ENCODE peak calls at places on chromosomes 4 and X, in five cellular contexts. O is HCT116, Z is colonic mucosa, D is neural progenitor cell, C is Peyer's patch. K is an unnamed sample.

GRCh38 chr4:109432676-109433075 is 939 bp upstream of the SEC24B start:
- DNase-seq in O (no peak), Z (no peak), D (peak), C (no peak), K (peak)

GRCh38 chr4:93876739-93877138 is 48.2 kb downstream of the ATOH1 start:
- DNase-seq in O (no peak), Z (no peak), D (peak), C (no peak), K (peak)

GRCh38 chrX:21948897-21949578 is 8.5 kb downstream of the SMS start:
- DNase-seq in O (no peak), Z (no peak), D (no peak), C (no peak), K (no peak)

GRCh38 chr4:20954541-20954940 is 254.3 kb downstream of the PACRGL start:
- DNase-seq in O (no peak), Z (no peak), D (no peak), C (no peak), K (no peak)

GRCh38 chrX:22121161-22121560 is 89.0 kb downstream of the PHEX start:
- DNase-seq in O (no peak), Z (no peak), D (no peak), C (no peak), K (no peak)

GRCh38 chr4:107279729-107280128 is 243.6 kb upstream of the DKK2 start:
- DNase-seq in O (no peak), Z (no peak), D (no peak), C (no peak), K (no peak)

GRCh38 chr4:150769845-150770244 is 187.9 kb downstream of the MAB21L2 start:
- DNase-seq in O (peak), Z (no peak), D (no peak), C (no peak), K (no peak)

GRCh38 chr4:71683309-71683708 is 100.6 kb downstream of the GC start:
- DNase-seq in O (no peak), Z (no peak), D (no peak), C (no peak), K (no peak)

GRCh38 chrX:30804462-30804861 is 84.6 kb downstream of the TAB3 start:
- DNase-seq in O (no peak), Z (no peak), D (no peak), C (no peak), K (no peak)

GRCh38 chrX:56783450-56783831 is 54.4 kb downstream of the NBDY start:
- DNase-seq in O (no peak), Z (peak), D (peak), C (no peak), K (no peak)

GRCh38 chr4:149896428-149896827 is 80.8 kb upstream of the IQCM start:
- DNase-seq in O (peak), Z (no peak), D (peak), C (no peak), K (peak)

GRCh38 chrX:22963186-22963585 is 36.6 kb upstream of the DDX53 start:
- DNase-seq in O (no peak), Z (no peak), D (no peak), C (no peak), K (no peak)

GRCh38 chrX:56784666-56785065 is 55.6 kb downstream of the NBDY start:
- DNase-seq in O (no peak), Z (no peak), D (no peak), C (peak), K (no peak)

GRCh38 chrX:150887906-150888465 is 10.5 kb downstream of the CD99L2 start:
- DNase-seq in O (no peak), Z (no peak), D (no peak), C (no peak), K (no peak)

GRCh38 chr4:1081689-1082040 is 31.7 kb downstream of the RNF212 start:
- DNase-seq in O (no peak), Z (no peak), D (no peak), C (no peak), K (no peak)

GRCh38 chr4:41657561-41657960 is 91.0 kb downstream of the PHOX2B start:
- DNase-seq in O (no peak), Z (no peak), D (no peak), C (no peak), K (no peak)

GRCh38 chr4:23891064-23891421 is 1.2 kb upstream of the PPARGC1A start:
- DNase-seq in O (no peak), Z (no peak), D (no peak), C (no peak), K (no peak)

GRCh38 chr4:23889368-23889767 is 479 bp downstream of the PPARGC1A start:
- DNase-seq in O (no peak), Z (no peak), D (no peak), C (no peak), K (no peak)

GRCh38 chr4:23888421-23889319 is 1.2 kb downstream of the PPARGC1A start:
- DNase-seq in O (no peak), Z (peak), D (peak), C (peak), K (peak)

GRCh38 chr4:23889814-23890269 is at the start of gene PPARGC1A:
- DNase-seq in O (no peak), Z (peak), D (peak), C (peak), K (peak)

GRCh38 chr4:23890369-23891063 is 669 bp upstream of the PPARGC1A start:
- DNase-seq in O (no peak), Z (no peak), D (peak), C (no peak), K (no peak)
- H3K4me3 ChIP-seq in O (no peak), Z (peak), D (peak), C (peak), K (peak)

GRCh38 chrX:642436-643210 is 12.0 kb downstream of the SHOX start:
- DNase-seq in O (no peak), Z (no peak), D (no peak), C (no peak), K (no peak)
- H3K27ac ChIP-seq in O (no peak), Z (no peak), D (no peak), C (no peak), K (no peak)

GRCh38 chrX:66015906-66016689 is 23.8 kb downstream of the VSIG4 start:
- DNase-seq in O (no peak), Z (no peak), D (no peak), C (no peak), K (no peak)

GRCh38 chrX:66018585-66019309 is 21.1 kb downstream of the VSIG4 start:
- DNase-seq in O (no peak), Z (no peak), D (no peak), C (no peak), K (no peak)

GRCh38 chrX:66017659-66018170 is 22.2 kb downstream of the VSIG4 start:
- DNase-seq in O (no peak), Z (peak), D (no peak), C (no peak), K (no peak)

GRCh38 chrX:66015152-66015827 is 24.6 kb downstream of the VSIG4 start:
- DNase-seq in O (no peak), Z (no peak), D (no peak), C (no peak), K (peak)

GRCh38 chrX:66016905-66017658 is 22.8 kb downstream of the VSIG4 start:
- DNase-seq in O (no peak), Z (no peak), D (no peak), C (no peak), K (no peak)
- H3K4me3 ChIP-seq in O (no peak), Z (no peak), D (no peak), C (peak), K (no peak)

DNA sequence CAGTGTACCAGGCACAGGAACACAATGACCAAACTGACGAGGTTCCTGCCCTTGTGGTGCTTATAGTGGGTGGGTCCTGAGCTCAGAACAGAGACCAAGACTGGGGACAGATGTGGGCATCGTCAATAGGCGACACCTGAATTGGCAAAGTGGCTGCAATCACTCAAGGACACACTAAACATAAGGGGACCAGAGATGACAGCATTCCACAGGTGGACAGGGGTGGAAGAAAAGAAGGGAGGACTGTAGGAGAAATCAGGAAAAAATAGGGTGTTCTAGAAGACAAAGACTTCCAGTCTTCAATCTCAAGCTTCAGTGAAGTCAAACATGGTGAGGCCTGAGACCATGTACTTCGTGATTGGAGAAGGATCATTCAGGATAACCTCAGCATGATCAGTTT is 5.8 kb downstream of the SH3KBP1 start:
- DNase-seq in O (no peak), Z (no peak), D (no peak), C (no peak), K (no peak)
- H3K27ac ChIP-seq in O (no peak), Z (no peak), D (no peak), C (no peak), K (no peak)

GRCh38 chr4:146976145-146976544 is 30.5 kb upstream of the TTC29 start:
- DNase-seq in O (no peak), Z (no peak), D (peak), C (no peak), K (no peak)

GRCh38 chr4:146981651-146982050 is 36.0 kb upstream of the TTC29 start:
- DNase-seq in O (no peak), Z (no peak), D (peak), C (no peak), K (no peak)

GRCh38 chr4:146975535-146975934 is 29.9 kb upstream of the TTC29 start:
- DNase-seq in O (no peak), Z (no peak), D (no peak), C (no peak), K (no peak)

GRCh38 chr4:146978641-146979040 is 33.0 kb upstream of the TTC29 start:
- DNase-seq in O (no peak), Z (no peak), D (no peak), C (no peak), K (no peak)
- H3K4me3 ChIP-seq in O (no peak), Z (no peak), D (no peak), C (no peak), K (no peak)

GRCh38 chrX:107738272-107738671 is 37.3 kb downstream of the TSC22D3 start:
- DNase-seq in O (no peak), Z (no peak), D (no peak), C (no peak), K (peak)
- H3K27ac ChIP-seq in O (no peak), Z (no peak), D (no peak), C (peak), K (no peak)

DNA sequence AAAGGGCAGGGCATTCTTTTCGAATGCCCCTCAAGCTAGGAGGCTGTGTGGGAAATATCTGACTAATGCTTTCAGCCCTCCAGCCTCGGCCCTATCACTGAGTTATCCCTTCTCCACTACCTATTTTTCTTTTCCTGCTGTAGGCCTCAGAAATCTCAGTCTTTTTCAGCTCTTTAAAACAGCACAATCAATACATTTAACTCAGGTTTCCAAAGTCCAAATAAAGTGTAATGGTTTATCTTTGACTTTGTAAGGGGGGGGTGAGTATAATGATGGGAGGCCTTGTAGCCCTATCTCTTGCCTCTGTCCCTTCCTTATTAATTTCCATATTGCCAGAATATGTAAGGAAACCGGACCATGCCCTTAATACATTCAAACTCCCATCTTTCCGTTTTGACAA is 1.6 kb upstream of the WNK3 start:
- DNase-seq in O (no peak), Z (no peak), D (no peak), C (no peak), K (no peak)
- H3K4me3 ChIP-seq in O (no peak), Z (no peak), D (peak), C (no peak), K (no peak)

DNA sequence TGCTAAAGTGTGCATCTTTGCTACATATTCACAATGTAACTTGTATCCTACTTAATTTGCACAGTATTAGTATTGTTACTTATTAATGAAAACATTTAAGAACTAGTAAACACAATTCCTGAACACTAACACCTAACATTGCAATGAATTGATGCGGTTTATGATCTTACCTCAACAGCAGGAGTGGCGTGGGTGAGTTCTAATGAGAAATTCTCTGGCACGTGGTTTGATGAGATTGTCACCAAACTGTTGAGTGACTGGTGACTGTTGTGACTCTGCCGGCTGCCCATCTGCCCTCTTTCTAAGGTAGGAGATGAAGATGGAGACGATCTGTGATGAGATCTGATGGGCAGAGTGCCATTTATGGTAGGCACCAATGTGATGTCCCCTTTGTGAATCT is 2.9 kb downstream of the PCDH18 start:
- DNase-seq in O (no peak), Z (no peak), D (peak), C (no peak), K (no peak)
- H3K27ac ChIP-seq in O (no peak), Z (peak), D (no peak), C (peak), K (no peak)

K was measured in small intestine.